ENCODE peak calls at places on chromosome 9, in nine cellular contexts. W, O, E, Y, N, T, X, U and J are unnamed samples.
A peak's percentile ranks its signal among the peaks of the same experiment; 100 is the strongest.

GRCh38 chr9:128607642-128608350 is 48.9 kb downstream of the DYNC2I2 start:
- DNase-seq in U (no peak), E (peak; percentile 95), O (no peak), X (no peak), Y (no peak), T (peak; percentile 96), W (peak; percentile 20), N (no peak), J (no peak)

GRCh38 chr9:22158983-22159382 is 149.9 kb upstream of the CDKN2B start:
- DNase-seq in U (peak; percentile 94), N (no peak), O (no peak), W (peak; percentile 8), E (no peak), Y (no peak), X (no peak), T (no peak), J (no peak)

GRCh38 chr9:137606005-137606601 is 617 bp downstream of the ARRDC1 start:
- DNase-seq in N (no peak), E (peak; percentile 74), O (peak; percentile 42), T (no peak), Y (no peak), W (peak; percentile 78), U (no peak), X (no peak), J (no peak)

GRCh38 chr9:5909999-5910398 is 19.3 kb downstream of the MLANA start:
- DNase-seq in N (no peak), T (no peak), U (no peak), X (no peak), W (no peak), O (no peak), E (no peak), Y (no peak), J (no peak)

GRCh38 chr9:114283551-114284111 is 39.3 kb upstream of the ORM1 start:
- DNase-seq in E (peak; percentile 42), O (no peak), U (no peak), Y (no peak), W (no peak), T (no peak), N (no peak), X (no peak), J (no peak)

GRCh38 chr9:89720721-89721660 is 116.2 kb downstream of the GADD45G start:
- DNase-seq in W (no peak), U (no peak), X (no peak), N (no peak), Y (no peak), T (no peak), E (no peak), O (no peak), J (no peak)

GRCh38 chr9:18848657-18849056 is 184.4 kb downstream of the SAXO1 start:
- DNase-seq in N (no peak), O (no peak), U (no peak), X (no peak), T (no peak), E (no peak), Y (no peak), W (no peak), J (no peak)

GRCh38 chr9:104553261-104553660 is 15.7 kb upstream of the OR13C8 start:
- DNase-seq in O (no peak), U (peak; percentile 4), T (no peak), N (no peak), X (no peak), Y (peak; percentile 12), W (no peak), E (no peak), J (no peak)

GRCh38 chr9:23577611-23578010 is 248.4 kb downstream of the ELAVL2 start:
- DNase-seq in T (no peak), U (no peak), X (no peak), E (no peak), O (no peak), W (no peak), Y (no peak), N (no peak), J (no peak)

GRCh38 chr9:650362-650761 is 191.1 kb upstream of the DMRT1 start:
- DNase-seq in X (no peak), W (peak; percentile 66), T (no peak), N (no peak), U (no peak), O (peak; percentile 50), E (no peak), Y (no peak), J (peak; percentile 53)

GRCh38 chr9:14056235-14056930 is 257.6 kb downstream of the NFIB start:
- DNase-seq in X (no peak), E (no peak), Y (no peak), T (no peak), U (peak; percentile 26), W (no peak), O (no peak), N (no peak), J (no peak)

GRCh38 chr9:122172131-122172530 is 12.4 kb downstream of the MORN5 start:
- DNase-seq in O (no peak), W (no peak), X (no peak), U (no peak), N (no peak), T (no peak), Y (no peak), E (no peak), J (no peak)